ENCODE peak calls at places on chromosomes 6 and 20, in seven cellular contexts. Z is Right ventricle myocardium superior; O is amniotic stem cell; F is stimulated activated CD4-positive, alpha-beta T cell treated with anti-CD3 and anti-CD28 coated beads, Interleukin-1b, Interleukin-23, amount 100 ng/mL, for 48 hours; V is fibroblast of gingiva; T is GM12864; P is posterior cingulate gyrus. A is an unnamed sample.

GRCh38 chr20:5844063-5844681 is 94.0 kb downstream of the SHLD1 start:
- DNase-seq in Z (no peak), O (no peak), F (peak; percentile 77), V (no peak), T (peak; percentile 67), P (no peak), A (no peak)

GRCh38 chr6:2158596-2159271 is 86.7 kb downstream of the GMDS start:
- DNase-seq in Z (no peak), O (no peak), F (peak; percentile 10), V (no peak), T (no peak), P (no peak), A (no peak)

GRCh38 chr6:143513410-143513809 is 1.9 kb upstream of the FUCA2 start:
- DNase-seq in Z (no peak), O (no peak), F (peak; percentile 31), V (no peak), T (no peak), P (no peak), A (no peak)

GRCh38 chr20:17921774-17922173 is 46.8 kb downstream of the SNX5 start:
- DNase-seq in Z (no peak), O (no peak), F (no peak), V (no peak), T (no peak), P (no peak), A (no peak)

GRCh38 chr20:45041464-45042337 is 59.2 kb downstream of the KCNS1 start:
- DNase-seq in Z (no peak), O (peak; percentile 31), F (no peak), V (no peak), T (no peak), P (no peak), A (no peak)

GRCh38 chr6:149903938-149904611 is 6.2 kb upstream of the RAET1E start:
- DNase-seq in Z (no peak), O (no peak), F (no peak), V (no peak), T (no peak), P (no peak), A (no peak)

GRCh38 chr6:45746046-45746445 is 269.6 kb downstream of the CLIC5 start:
- DNase-seq in Z (no peak), O (no peak), F (no peak), V (peak; percentile 14), T (no peak), P (no peak), A (no peak)

GRCh38 chr6:158143700-158144099 is 24.4 kb downstream of the SERAC1 start:
- DNase-seq in Z (no peak), O (no peak), F (no peak), V (peak; percentile 5), T (no peak), P (no peak), A (no peak)

GRCh38 chr20:53080969-53081871 is 109.1 kb downstream of the TSHZ2 start:
- DNase-seq in Z (no peak), O (no peak), F (peak; percentile 43), V (no peak), T (no peak), P (no peak), A (no peak)

GRCh38 chr20:24366605-24367004 is 102.8 kb upstream of the SYNDIG1 start:
- DNase-seq in Z (no peak), O (no peak), F (no peak), V (no peak), T (no peak), P (no peak), A (no peak)

GRCh38 chr20:33065785-33066184 is 12.1 kb downstream of the BPIFB3 start:
- DNase-seq in Z (no peak), O (no peak), F (no peak), V (no peak), T (no peak), P (no peak), A (no peak)

GRCh38 chr6:35085359-35086281 is 55.5 kb downstream of the TCP11 start:
- DNase-seq in Z (no peak), O (no peak), F (no peak), V (no peak), T (no peak), P (no peak), A (no peak)

GRCh38 chr6:160198577-160199211 is 59.9 kb downstream of the SLC22A2 start:
- DNase-seq in Z (no peak), O (no peak), F (no peak), V (no peak), T (no peak), P (no peak), A (no peak)

GRCh38 chr6:89221109-89221508 is 4.0 kb upstream of the GABRR1 start:
- DNase-seq in Z (no peak), O (no peak), F (no peak), V (no peak), T (no peak), P (no peak), A (no peak)

GRCh38 chr6:138682722-138683521 is 90.6 kb upstream of the CCDC28A start:
- DNase-seq in Z (no peak), O (no peak), F (no peak), V (peak; percentile 55), T (no peak), P (no peak), A (no peak)

GRCh38 chr6:10112871-10113584 is 301.8 kb downstream of the TFAP2A start:
- DNase-seq in Z (no peak), O (no peak), F (no peak), V (no peak), T (no peak), P (no peak), A (no peak)

GRCh38 chr6:24547243-24547642 is 52.5 kb downstream of the ALDH5A1 start:
- DNase-seq in Z (no peak), O (no peak), F (peak; percentile 53), V (no peak), T (no peak), P (no peak), A (no peak)

GRCh38 chr20:58424218-58424617 is 35.2 kb downstream of the VAPB start:
- DNase-seq in Z (no peak), O (no peak), F (no peak), V (no peak), T (no peak), P (no peak), A (no peak)

GRCh38 chr6:40550096-40550731 is 37.0 kb downstream of the LRFN2 start:
- DNase-seq in Z (no peak), O (peak; percentile 47), F (peak; percentile 13), V (peak; percentile 5), T (peak; percentile 19), P (no peak), A (no peak)

GRCh38 chr6:116385462-116385807 is 14.7 kb downstream of the DSE start:
- DNase-seq in Z (no peak), O (no peak), F (no peak), V (peak; percentile 20), T (no peak), P (no peak), A (no peak)

GRCh38 chr6:39847216-39847615 is 55.0 kb downstream of the DAAM2 start:
- DNase-seq in Z (peak; percentile 68), O (no peak), F (no peak), V (no peak), T (no peak), P (no peak), A (no peak)

GRCh38 chr6:139112561-139112960 is 22.3 kb upstream of the HECA start:
- DNase-seq in Z (no peak), O (no peak), F (no peak), V (no peak), T (no peak), P (no peak), A (no peak)

GRCh38 chr6:81557811-81558210 is 194.7 kb downstream of the TENT5A start:
- DNase-seq in Z (no peak), O (no peak), F (no peak), V (peak; percentile 2), T (no peak), P (no peak), A (no peak)

GRCh38 chr6:111687652-111688051 is 82.0 kb upstream of the TRAF3IP2 start:
- DNase-seq in Z (no peak), O (no peak), F (no peak), V (no peak), T (no peak), P (no peak), A (no peak)

GRCh38 chr6:100283288-100283687 is 181.4 kb downstream of the SIM1 start:
- DNase-seq in Z (no peak), O (peak; percentile 10), F (no peak), V (peak; percentile 20), T (no peak), P (no peak), A (no peak)

GRCh38 chr6:121521164-121521555 is 85.7 kb downstream of the GJA1 start:
- DNase-seq in Z (no peak), O (peak; percentile 19), F (no peak), V (no peak), T (no peak), P (no peak), A (no peak)

A was measured in anterior cingulate cortex.